ENCODE peak calls at places on chromosomes 13 and 19, in eight cellular contexts. B is cardiac muscle cell, Y is adrenal gland, A is IMR-90, E is AG04450, D is foreskin keratinocyte, V is A549, X is left ventricle myocardium inferior. O is an unnamed sample.

GRCh38 chr13:85529216-85529590 is 270.0 kb downstream of the SLITRK6 start:
- DNase-seq in E (no peak), A (peak; percentile 44), D (no peak), V (peak; percentile 22), Y (no peak), B (no peak), X (no peak), O (no peak)

GRCh38 chr19:20238025-20238623 is 71.1 kb downstream of the ZNF486 start:
- DNase-seq in B (peak; percentile 93), V (no peak), A (peak; percentile 77), D (peak; percentile 84), X (peak; percentile 91), Y (peak; percentile 94), E (peak; percentile 68), O (peak; percentile 77)

GRCh38 chr13:34076943-34077703 is 259.2 kb downstream of the RFC3 start:
- DNase-seq in D (peak; percentile 34), A (peak; percentile 1), E (no peak), V (peak; percentile 36), X (no peak), Y (peak; percentile 24), B (peak; percentile 49), O (no peak)

GRCh38 chr13:27587083-27587482 is 33.2 kb downstream of the LNX2 start:
- DNase-seq in X (no peak), A (no peak), V (no peak), D (no peak), Y (no peak), B (peak; percentile 33), E (no peak), O (no peak)

GRCh38 chr19:13095934-13096890 is 6.4 kb downstream of the LYL1 start:
- DNase-seq in X (no peak), E (no peak), Y (no peak), A (no peak), D (no peak), V (peak; percentile 27), B (no peak), O (peak; percentile 57)

GRCh38 chr13:111114362-111115050 is 604 bp upstream of the ARHGEF7 start:
- DNase-seq in A (peak; percentile 43), B (peak; percentile 21), D (peak; percentile 25), V (no peak), Y (peak; percentile 48), X (peak; percentile 58), E (no peak), O (no peak)

GRCh38 chr13:36718686-36719085 is 44.9 kb downstream of the SERTM1 start:
- DNase-seq in Y (peak; percentile 22), X (no peak), V (peak; percentile 27), B (peak; percentile 64), D (no peak), E (no peak), A (no peak), O (no peak)

GRCh38 chr13:95512424-95512823 is 40.1 kb upstream of the CLDN10 start:
- DNase-seq in A (no peak), Y (no peak), D (no peak), V (no peak), X (no peak), E (no peak), B (no peak), O (no peak)

GRCh38 chr19:47109541-47110375 is 3.8 kb downstream of the ZC3H4 start:
- DNase-seq in A (peak; percentile 49), V (peak; percentile 60), B (peak; percentile 61), D (peak; percentile 56), E (no peak), X (no peak), Y (no peak), O (peak; percentile 52)

GRCh38 chr19:54017266-54017665 is 25.8 kb downstream of the CACNG6 start:
- DNase-seq in X (no peak), A (peak; percentile 31), B (peak; percentile 94), E (no peak), D (no peak), Y (no peak), V (peak; percentile 88), O (no peak)

GRCh38 chr19:53612762-53613526 is 18.9 kb upstream of the DPRX start:
- DNase-seq in Y (no peak), E (no peak), V (no peak), B (no peak), A (no peak), D (no peak), X (no peak), O (no peak)

GRCh38 chr19:33349319-33350289 is 23.9 kb upstream of the CEBPG start:
- DNase-seq in X (no peak), E (no peak), V (no peak), B (no peak), D (no peak), Y (no peak), A (no peak), O (no peak)

GRCh38 chr13:43629691-43630480 is 156.9 kb downstream of the ENOX1 start:
- DNase-seq in D (no peak), A (peak; percentile 8), Y (no peak), V (no peak), B (peak; percentile 16), E (no peak), X (no peak), O (no peak)

GRCh38 chr13:85497652-85498051 is 301.6 kb downstream of the SLITRK6 start:
- DNase-seq in A (peak; percentile 97), V (peak; percentile 48), E (peak; percentile 93), X (no peak), B (peak; percentile 97), D (peak; percentile 91), Y (no peak), O (no peak)

DNA sequence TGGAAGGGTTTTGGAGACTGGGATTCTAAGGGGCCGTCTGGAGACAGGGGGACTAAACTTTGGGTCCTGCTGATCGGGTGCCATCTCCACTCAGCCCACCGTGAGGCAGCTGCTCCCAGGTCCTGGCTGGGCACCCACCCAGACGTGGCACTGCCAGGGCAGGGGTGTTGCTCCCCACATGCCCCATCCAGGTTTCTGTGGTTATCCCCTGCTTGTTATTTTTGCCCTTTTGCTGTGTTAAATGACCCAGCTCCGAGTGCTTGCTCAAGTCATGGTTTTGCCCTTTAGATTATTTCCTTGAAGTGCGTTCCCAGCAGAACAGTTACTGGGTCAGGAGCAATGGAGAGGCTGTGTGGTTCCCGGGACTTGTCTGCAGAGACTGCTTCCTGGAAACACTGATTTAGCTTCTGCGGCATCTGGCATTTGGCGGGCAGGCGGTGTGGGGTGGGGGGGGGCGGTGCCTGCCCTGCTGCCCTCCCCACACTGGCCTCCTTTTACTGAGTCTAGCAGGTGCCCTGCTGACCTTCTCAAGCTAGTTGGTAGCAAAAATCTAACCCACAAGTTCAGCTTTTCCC is 1.9 kb downstream of the RAB11B start:
- DNase-seq in B (peak; percentile 29), V (no peak), E (no peak), X (peak; percentile 51), D (no peak), A (no peak), Y (peak; percentile 65), O (no peak)
- H3K27ac ChIP-seq in B (peak overlapping the region; percentile 27), V (peak overlapping the region; percentile 41), E (peak overlapping the region; percentile 31), X (peak overlapping the region; percentile 100), D (no peak overlapping the region), A (no peak overlapping the region), Y (peak overlapping the region; percentile 97), O (peak overlapping the region; percentile 15)

GRCh38 chr13:29596064-29596418 is 553 bp upstream of the SLC7A1 start:
- DNase-seq in V (no peak), B (no peak), X (no peak), A (no peak), E (no peak), D (no peak), Y (no peak), O (no peak)
- H3K27ac ChIP-seq in V (peak overlapping the region; percentile 99), B (no peak overlapping the region), X (peak overlapping the region; percentile 79), A (no peak overlapping the region), E (no peak overlapping the region), D (peak overlapping the region; percentile 46), Y (peak overlapping the region; percentile 91), O (no peak overlapping the region)

GRCh38 chr19:38665950-38666661 is 18.7 kb downstream of the ACTN4 start:
- DNase-seq in E (no peak), B (peak; percentile 83), V (peak; percentile 86), D (peak; percentile 79), Y (peak; percentile 69), A (peak; percentile 51), X (peak; percentile 73), O (no peak)

GRCh38 chr19:38665219-38665931 is 17.9 kb downstream of the ACTN4 start:
- DNase-seq in B (no peak), A (no peak), X (no peak), E (no peak), Y (no peak), V (no peak), D (no peak), O (no peak)

GRCh38 chr19:38667552-38668205 is 20.2 kb downstream of the ACTN4 start:
- DNase-seq in A (peak; percentile 95), E (no peak), D (no peak), B (no peak), V (no peak), Y (no peak), X (no peak), O (no peak)

GRCh38 chr19:38664503-38665211 is 17.2 kb downstream of the ACTN4 start:
- DNase-seq in B (no peak), D (no peak), A (no peak), V (no peak), Y (no peak), E (no peak), X (no peak), O (no peak)

DNA sequence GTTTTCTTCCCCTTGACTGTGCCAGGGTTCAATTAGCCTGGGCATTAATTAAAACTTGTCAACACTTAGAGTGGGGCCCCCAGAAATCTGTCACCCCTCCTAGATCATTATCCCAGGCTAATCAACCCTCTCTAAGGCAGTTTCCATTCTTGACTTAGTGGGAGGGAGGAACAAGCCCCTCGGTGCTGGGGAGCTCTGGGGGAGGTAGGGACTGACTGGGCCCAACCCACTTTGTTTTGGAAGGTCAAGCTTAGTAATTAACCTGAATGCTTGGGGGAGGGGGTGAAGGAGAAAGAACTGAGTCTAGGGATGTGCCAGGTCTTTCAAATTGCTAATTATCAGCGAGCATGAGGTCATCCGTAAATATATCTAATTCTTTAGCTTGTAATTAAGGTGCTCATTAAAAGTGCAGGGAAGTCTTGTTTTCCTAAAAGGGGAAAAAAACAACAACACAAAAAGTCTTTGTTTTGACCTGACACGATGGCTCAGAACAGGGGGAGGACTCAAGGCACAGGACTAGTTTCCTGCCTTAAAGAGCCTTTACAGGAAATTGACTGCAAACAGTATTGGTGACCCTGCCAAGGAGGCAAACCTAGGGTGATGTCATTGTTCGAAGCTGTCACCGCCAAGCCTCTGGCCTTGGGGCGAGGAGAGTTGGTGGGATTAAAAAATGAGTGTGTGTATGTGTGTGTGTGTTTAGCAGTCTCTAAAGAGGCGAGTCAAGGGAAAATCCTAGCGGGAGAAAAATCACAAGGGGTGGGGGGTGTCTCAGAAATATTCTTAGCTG is 19.4 kb downstream of the ACTN4 start:
- DNase-seq in V (peak; percentile 87), D (peak; percentile 65), A (peak; percentile 81), B (peak; percentile 75), X (no peak), Y (peak; percentile 79), E (no peak), O (no peak)
- H3K27ac ChIP-seq in V (peak overlapping the region; percentile 91), D (peak overlapping the region; percentile 50), A (peak overlapping the region; percentile 96), B (peak overlapping the region; percentile 98), X (peak overlapping the region; percentile 95), Y (peak overlapping the region; percentile 99), E (peak overlapping the region; percentile 95), O (peak overlapping the region; percentile 95)

DNA sequence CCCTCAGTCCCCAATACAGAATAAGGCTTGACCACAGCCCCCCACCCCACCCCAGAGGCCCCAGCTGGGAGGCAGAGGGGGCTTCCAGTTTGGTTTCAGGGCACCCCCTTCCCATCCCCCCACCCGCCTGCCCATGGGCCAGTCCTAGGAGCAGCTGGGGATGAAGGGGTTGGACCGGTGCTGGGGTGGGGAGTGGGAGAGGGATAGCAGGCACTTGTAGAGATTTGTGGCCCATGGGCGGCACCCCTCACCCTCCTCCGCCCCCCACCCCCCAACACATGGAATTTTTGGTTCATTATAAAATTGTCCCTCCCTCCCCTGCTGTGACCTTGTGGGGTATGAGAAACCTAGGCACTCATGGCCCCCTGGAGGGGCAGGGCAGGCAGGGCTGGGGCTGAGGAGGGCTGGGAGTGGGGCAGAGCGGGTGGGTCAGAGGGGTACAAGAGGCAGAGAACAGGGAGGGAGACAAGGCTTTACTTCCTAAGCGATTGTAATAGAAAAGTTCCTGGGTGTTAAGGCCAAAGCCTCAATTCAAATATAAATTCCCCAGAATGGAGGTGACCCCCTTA is 5.3 kb upstream of the GSK3A start:
- DNase-seq in X (no peak), A (no peak), E (no peak), Y (peak; percentile 50), B (no peak), D (no peak), V (no peak), O (no peak)
- H3K27ac ChIP-seq in X (peak overlapping the region; percentile 93), A (no peak overlapping the region), E (peak overlapping the region; percentile 77), Y (peak overlapping the region; percentile 88), B (peak overlapping the region; percentile 80), D (no peak overlapping the region), V (peak overlapping the region; percentile 90), O (no peak overlapping the region)

O was measured in Peyer's patch.